ENCODE peak calls at places on chromosomes 4 and X, in seven cellular contexts. One of them, this sample, is unnamed.
A peak's percentile ranks its signal among the peaks of the same experiment; 100 is the strongest.

GRCh38 chr4:125338814-125339213 is 24.1 kb downstream of the FAT4 start:
- DNase-seq in NCI-H1930: no peak
- DNase-seq in SK-N-DZ: no peak
- DNase-seq in astrocyte of the cerebellum: no peak
- DNase-seq in breast epithelium: no peak
- DNase-seq in epithelial cell of esophagus: no peak
- DNase-seq in stomach: no peak
- DNase-seq in this sample: no peak

GRCh38 chr4:22003878-22004277 is 55.3 kb upstream of the KCNIP4 start:
- DNase-seq in NCI-H1930: no peak
- DNase-seq in SK-N-DZ: no peak
- DNase-seq in astrocyte of the cerebellum: no peak
- DNase-seq in breast epithelium: no peak
- DNase-seq in epithelial cell of esophagus: no peak
- DNase-seq in stomach: no peak
- DNase-seq in this sample: no peak

GRCh38 chr4:1266881-1267763 is 18.2 kb upstream of the CTBP1 start:
- DNase-seq in NCI-H1930: no peak
- DNase-seq in SK-N-DZ: no peak
- DNase-seq in astrocyte of the cerebellum: no peak
- DNase-seq in breast epithelium: no peak
- DNase-seq in epithelial cell of esophagus: no peak
- DNase-seq in stomach: no peak
- DNase-seq in this sample: no peak

GRCh38 chr4:101020956-101021355 is 326.4 kb downstream of the PPP3CA start:
- DNase-seq in NCI-H1930: no peak
- DNase-seq in SK-N-DZ: no peak
- DNase-seq in astrocyte of the cerebellum: peak; percentile 12
- DNase-seq in breast epithelium: no peak
- DNase-seq in epithelial cell of esophagus: peak; percentile 73
- DNase-seq in stomach: no peak
- DNase-seq in this sample: no peak

GRCh38 chrX:23779025-23779424 is 3.9 kb upstream of the SAT1 start:
- DNase-seq in NCI-H1930: no peak
- DNase-seq in SK-N-DZ: no peak
- DNase-seq in astrocyte of the cerebellum: no peak
- DNase-seq in breast epithelium: no peak
- DNase-seq in epithelial cell of esophagus: peak; percentile 89
- DNase-seq in stomach: no peak
- DNase-seq in this sample: no peak

GRCh38 chr4:151668687-151669402 is 92.0 kb downstream of the GATB start:
- DNase-seq in NCI-H1930: no peak
- DNase-seq in SK-N-DZ: no peak
- DNase-seq in astrocyte of the cerebellum: no peak
- DNase-seq in breast epithelium: peak; percentile 53
- DNase-seq in epithelial cell of esophagus: peak; percentile 65
- DNase-seq in stomach: no peak
- DNase-seq in this sample: no peak

GRCh38 chrX:125205918-125206665 is 113.6 kb upstream of the TEX13C start:
- DNase-seq in NCI-H1930: no peak
- DNase-seq in SK-N-DZ: peak; percentile 12
- DNase-seq in astrocyte of the cerebellum: no peak
- DNase-seq in breast epithelium: no peak
- DNase-seq in epithelial cell of esophagus: no peak
- DNase-seq in stomach: no peak
- DNase-seq in this sample: no peak

GRCh38 chr4:150140774-150141400 is 62.6 kb downstream of the DCLK2 start:
- DNase-seq in NCI-H1930: no peak
- DNase-seq in SK-N-DZ: no peak
- DNase-seq in astrocyte of the cerebellum: peak; percentile 61
- DNase-seq in breast epithelium: no peak
- DNase-seq in epithelial cell of esophagus: peak; percentile 63
- DNase-seq in stomach: no peak
- DNase-seq in this sample: no peak

This sample was measured in BE2C.